ENCODE peak calls at places on chromosomes 6 and 20, in six cellular contexts. L, N, I, J, R and P are unnamed samples.

GRCh38 chr6:131660195-131660594 is 23.1 kb downstream of the ENPP3 start:
- DNase-seq in I (no peak), R (no peak), N (peak; percentile 20), L (no peak), J (no peak), P (peak; percentile 27)

GRCh38 chr6:71967436-71967835 is 81.1 kb downstream of the RIMS1 start:
- DNase-seq in I (no peak), N (no peak), R (no peak), J (no peak), L (no peak), P (no peak)

GRCh38 chr6:80608881-80609280 is 502.4 kb downstream of the BCKDHB start:
- DNase-seq in R (no peak), I (no peak), L (no peak), N (peak; percentile 41), J (no peak), P (no peak)

GRCh38 chr6:98977606-98978292 is 30.0 kb upstream of the FBXL4 start:
- DNase-seq in L (no peak), J (peak; percentile 14), N (no peak), R (no peak), I (no peak), P (no peak)

GRCh38 chr6:47235964-47236760 is 73.5 kb downstream of the TNFRSF21 start:
- DNase-seq in I (peak; percentile 56), L (no peak), R (no peak), N (no peak), J (peak; percentile 66), P (peak; percentile 66)

GRCh38 chr20:24754691-24755090 is 194.4 kb upstream of the CST7 start:
- DNase-seq in N (no peak), J (no peak), I (no peak), R (no peak), L (no peak), P (no peak)

GRCh38 chr6:36682328-36683144 is 4.0 kb downstream of the CDKN1A start:
- DNase-seq in R (peak; percentile 67), I (peak; percentile 95), J (peak; percentile 82), N (no peak), L (no peak), P (peak; percentile 54)

GRCh38 chr6:43086022-43086658 is 10.0 kb downstream of the PTK7 start:
- DNase-seq in I (no peak), L (no peak), J (no peak), R (peak; percentile 70), N (no peak), P (no peak)

GRCh38 chr6:127857051-127857637 is 43.7 kb downstream of the THEMIS start:
- DNase-seq in J (no peak), R (no peak), N (peak; percentile 59), I (no peak), L (no peak), P (peak; percentile 12)

GRCh38 chr20:52683761-52684160 is 288.4 kb upstream of the TSHZ2 start:
- DNase-seq in L (no peak), R (no peak), N (no peak), I (no peak), J (no peak), P (no peak)

GRCh38 chr6:111657146-111657545 is 51.5 kb upstream of the TRAF3IP2 start:
- DNase-seq in N (peak; percentile 77), J (no peak), R (no peak), I (no peak), L (no peak), P (peak; percentile 72)